ENCODE peak calls at places on chromosomes 6 and 20, in eight cellular contexts. X is bronchial epithelial cell; I is A549; P is heart left ventricle; K is adrenal gland; T is tibial nerve; S is fibroblast of lung; Z is CD4-positive, CD25-positive, alpha-beta regulatory T cell. H is an unnamed sample.

GRCh38 chr6:169784941-169785340 is 33.5 kb downstream of the ERMARD start:
- DNase-seq in X (no peak), I (no peak), P (no peak), K (no peak), T (no peak), S (no peak), Z (no peak), H (no peak)

GRCh38 chr6:53411451-53411850 is 62.7 kb upstream of the ELOVL5 start:
- DNase-seq in X (peak; percentile 35), I (no peak), P (no peak), K (no peak), T (no peak), S (peak; percentile 85), Z (no peak), H (no peak)

GRCh38 chr6:140228491-140228890 is 854.0 kb upstream of the CITED2 start:
- DNase-seq in X (no peak), I (no peak), P (no peak), K (no peak), T (no peak), S (no peak), Z (no peak), H (no peak)

GRCh38 chr6:6856538-6857523 is 250.9 kb upstream of the RREB1 start:
- DNase-seq in X (peak; percentile 95), I (peak; percentile 33), P (peak; percentile 79), K (peak; percentile 49), T (peak; percentile 68), S (no peak), Z (peak; percentile 76), H (peak; percentile 71)

GRCh38 chr20:21705466-21706344 is at the start of gene PAX1:
- DNase-seq in X (no peak), I (peak; percentile 16), P (no peak), K (no peak), T (no peak), S (no peak), Z (no peak), H (no peak)

GRCh38 chr6:170160031-170160627 is 130.7 kb downstream of the DLL1 start:
- DNase-seq in X (no peak), I (no peak), P (no peak), K (no peak), T (no peak), S (no peak), Z (no peak), H (peak; percentile 45)

GRCh38 chr6:4910060-4910746 is 93.6 kb downstream of the RPP40 start:
- DNase-seq in X (peak; percentile 32), I (no peak), P (no peak), K (no peak), T (no peak), S (peak; percentile 41), Z (no peak), H (no peak)

GRCh38 chr6:54491431-54491830 is 183.2 kb downstream of the TINAG start:
- DNase-seq in X (peak; percentile 94), I (no peak), P (no peak), K (no peak), T (no peak), S (no peak), Z (no peak), H (no peak)

GRCh38 chr20:40276291-40276690 is 412.7 kb downstream of the MAFB start:
- DNase-seq in X (no peak), I (no peak), P (peak; percentile 30), K (no peak), T (no peak), S (no peak), Z (no peak), H (peak; percentile 88)

GRCh38 chr20:49768204-49769124 is 44.2 kb upstream of the SLC9A8 start:
- DNase-seq in X (peak; percentile 95), I (peak; percentile 98), P (peak; percentile 69), K (peak; percentile 63), T (peak; percentile 81), S (peak; percentile 89), Z (peak; percentile 84), H (peak; percentile 54)

GRCh38 chr6:127468936-127469335 is 9.7 kb upstream of the KIAA0408 start:
- DNase-seq in X (no peak), I (no peak), P (no peak), K (no peak), T (no peak), S (peak; percentile 15), Z (no peak), H (no peak)

GRCh38 chr20:64119681-64120341 is 12.4 kb upstream of the NPBWR2 start:
- DNase-seq in X (no peak), I (no peak), P (peak; percentile 15), K (peak; percentile 20), T (no peak), S (no peak), Z (no peak), H (peak; percentile 42)

GRCh38 chr6:165486183-165487137 is 176.6 kb downstream of the PDE10A start:
- DNase-seq in X (no peak), I (no peak), P (peak; percentile 27), K (no peak), T (no peak), S (no peak), Z (no peak), H (no peak)

GRCh38 chr6:20681243-20681684 is 147.0 kb downstream of the CDKAL1 start:
- DNase-seq in X (no peak), I (no peak), P (no peak), K (no peak), T (no peak), S (no peak), Z (no peak), H (no peak)

DNA sequence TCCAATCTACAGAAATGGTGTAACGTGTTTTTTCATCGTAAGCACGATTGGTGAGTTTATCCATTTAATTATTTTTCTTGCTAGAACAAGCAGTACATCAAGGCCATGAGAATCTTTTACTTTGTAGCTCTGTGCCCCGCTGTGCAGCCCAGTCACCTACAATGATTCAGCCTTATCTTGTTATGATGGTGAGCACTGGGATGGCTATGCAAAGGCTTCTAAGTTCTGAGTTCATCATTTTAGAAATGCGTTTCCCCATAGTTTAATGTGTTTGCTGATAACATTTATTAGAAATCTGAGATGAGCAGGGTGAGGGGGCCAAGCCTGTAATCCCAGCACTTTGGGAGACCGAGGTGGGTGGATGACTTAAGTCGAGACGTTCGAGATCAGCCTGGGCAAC is 111.8 kb upstream of the QKI start:
- DNase-seq in X (no peak), I (no peak), P (no peak), K (no peak), T (no peak), S (peak; percentile 63), Z (no peak), H (no peak)
- H3K4me3 ChIP-seq in X (no peak overlapping the region), I (no peak overlapping the region), P (no peak overlapping the region), K (no peak overlapping the region), T (no peak overlapping the region), S (no peak overlapping the region), Z (no peak overlapping the region), H (no peak overlapping the region)

GRCh38 chr6:75657327-75657726 is 55.6 kb downstream of the SENP6 start:
- DNase-seq in X (no peak), I (no peak), P (no peak), K (no peak), T (no peak), S (no peak), Z (no peak), H (no peak)
- H3K4me3 ChIP-seq in X (no peak overlapping the region), I (no peak overlapping the region), P (no peak overlapping the region), K (no peak overlapping the region), T (no peak overlapping the region), S (no peak overlapping the region), Z (no peak overlapping the region), H (no peak overlapping the region)

DNA sequence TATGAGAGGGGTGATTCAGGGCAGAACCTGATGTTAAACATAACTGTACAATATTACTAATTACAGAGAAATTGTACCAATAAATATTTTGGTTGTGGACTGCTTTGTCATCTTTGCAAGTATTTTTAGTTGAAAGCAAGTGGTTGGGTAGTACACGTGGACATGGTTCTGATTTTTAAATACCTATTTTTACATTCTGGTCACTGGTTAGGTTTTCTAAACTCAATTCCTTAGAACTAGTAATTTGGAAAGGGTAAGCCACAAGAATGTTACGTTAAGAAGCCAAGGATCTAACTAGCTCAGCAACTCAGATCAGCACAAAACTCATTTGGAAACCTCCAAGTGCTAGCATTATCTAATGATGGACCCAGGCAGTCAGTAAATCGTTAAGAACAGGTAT is 2.7 kb downstream of the EPB41L2 start:
- DNase-seq in X (no peak), I (no peak), P (no peak), K (no peak), T (no peak), S (peak; percentile 76), Z (no peak), H (no peak)
- H3K4me3 ChIP-seq in X (no peak overlapping the region), I (peak overlapping the region; percentile 97), P (peak overlapping the region; percentile 94), K (no peak overlapping the region), T (no peak overlapping the region), S (peak overlapping the region; percentile 87), Z (no peak overlapping the region), H (no peak overlapping the region)

GRCh38 chr6:70413829-70414494 is 654 bp downstream of the FAM135A start:
- DNase-seq in X (peak; percentile 21), I (peak; percentile 6), P (no peak), K (no peak), T (peak; percentile 9), S (peak; percentile 10), Z (peak; percentile 27), H (no peak)

GRCh38 chr6:70413114-70413828 is at the start of gene FAM135A:
- DNase-seq in X (peak; percentile 95), I (peak; percentile 98), P (peak; percentile 98), K (peak; percentile 99), T (peak; percentile 96), S (peak; percentile 94), Z (peak; percentile 98), H (peak; percentile 98)

GRCh38 chr6:70411948-70412796 is 1.1 kb upstream of the FAM135A start:
- DNase-seq in X (no peak), I (no peak), P (no peak), K (no peak), T (no peak), S (no peak), Z (no peak), H (no peak)

GRCh38 chr6:70412797-70413113 is 553 bp upstream of the FAM135A start:
- DNase-seq in X (no peak), I (no peak), P (no peak), K (no peak), T (no peak), S (no peak), Z (no peak), H (no peak)

GRCh38 chr6:70411542-70411941 is 1.8 kb upstream of the FAM135A start:
- DNase-seq in X (peak; percentile 11), I (no peak), P (no peak), K (no peak), T (no peak), S (no peak), Z (no peak), H (no peak)
- H3K4me3 ChIP-seq in X (no peak overlapping the region), I (no peak overlapping the region), P (no peak overlapping the region), K (no peak overlapping the region), T (no peak overlapping the region), S (no peak overlapping the region), Z (no peak overlapping the region), H (no peak overlapping the region)

DNA sequence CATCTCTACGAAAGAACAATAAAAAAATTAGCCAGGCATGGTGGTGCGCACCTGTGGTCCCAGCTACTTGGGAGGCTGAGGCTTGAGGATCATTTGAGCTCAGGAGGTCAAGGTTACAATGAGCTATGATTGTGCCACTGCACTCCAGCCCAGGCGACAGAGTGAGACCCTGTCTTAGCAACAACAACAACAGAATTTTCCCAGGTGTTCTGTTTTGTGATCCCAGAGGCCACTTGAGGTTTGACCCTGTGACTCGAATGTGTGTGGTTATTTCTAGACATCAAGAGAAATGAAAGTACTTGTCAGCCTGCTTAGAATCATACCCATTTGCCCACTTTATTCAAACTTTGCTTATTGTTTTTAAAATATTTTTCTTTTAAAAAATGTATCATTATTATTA is 117.6 kb upstream of the CLDN20 start:
- DNase-seq in X (no peak), I (no peak), P (no peak), K (no peak), T (no peak), S (no peak), Z (no peak), H (no peak)
- H3K4me3 ChIP-seq in X (no peak overlapping the region), I (no peak overlapping the region), P (no peak overlapping the region), K (no peak overlapping the region), T (no peak overlapping the region), S (no peak overlapping the region), Z (no peak overlapping the region), H (no peak overlapping the region)

H was measured in right cardiac atrium.